ENCODE peak calls at places on chromosomes 13 and 19, in seven cellular contexts. C is left ventricle myocardium inferior; K is stimulated activated CD4-positive, alpha-beta T cell treated with anti-CD3 and anti-CD28 coated beads, Interleukin-15, amount 100 ng/mL, for 1 hour; V is DMS 273 treated with DMSO at 0.1 percent for 48 hours; A is cortex of kidney; J is T-cell; U is stimulated activated CD8-positive, alpha-beta memory T cell treated with anti-CD3 and anti-CD28 coated beads, Interleukin-12 subunit alpha, Interleukin-12 subunit beta, amount 100 ng/mL, for 4 hours. W is an unnamed sample.

GRCh38 chr13:97125810-97126738 is 96.1 kb upstream of the MBNL2 start:
- DNase-seq in U (no peak), V (no peak), J (no peak), K (no peak), A (no peak), C (peak; percentile 23), W (no peak)

GRCh38 chr19:19533826-19534225 is 4.2 kb upstream of the CILP2 start:
- DNase-seq in V (no peak), C (no peak), A (no peak), J (no peak), K (no peak), U (no peak), W (no peak)

GRCh38 chr19:35066691-35067563 is 25.4 kb downstream of the HPN start:
- DNase-seq in K (peak; percentile 90), U (peak; percentile 73), V (peak; percentile 56), J (peak; percentile 90), C (peak; percentile 82), A (no peak), W (peak; percentile 95)

GRCh38 chr19:245457-245856 is 45.7 kb downstream of the PLPP2 start:
- DNase-seq in K (no peak), V (no peak), J (no peak), C (no peak), U (no peak), A (no peak), W (no peak)

GRCh38 chr13:112104873-112105234 is 37.9 kb downstream of the SOX1 start:
- DNase-seq in C (no peak), U (no peak), J (no peak), A (no peak), K (no peak), V (no peak), W (no peak)

GRCh38 chr19:39870171-39870971 is 24.2 kb upstream of the FBL start:
- DNase-seq in K (no peak), J (no peak), U (no peak), C (no peak), A (no peak), V (no peak), W (no peak)

GRCh38 chr13:51113186-51113881 is 2.3 kb upstream of the C13orf42 start:
- DNase-seq in U (no peak), J (no peak), V (no peak), K (no peak), A (no peak), C (no peak), W (no peak)

GRCh38 chr13:66933994-66934393 is 296.1 kb downstream of the PCDH9 start:
- DNase-seq in K (no peak), A (no peak), J (no peak), C (no peak), V (no peak), U (no peak), W (no peak)

GRCh38 chr19:31784631-31785237 is 435.5 kb upstream of the TSHZ3 start:
- DNase-seq in V (no peak), K (no peak), J (no peak), C (no peak), U (no peak), A (no peak), W (no peak)

GRCh38 chr19:6057651-6058365 is 52.5 kb downstream of the RFX2 start:
- DNase-seq in K (no peak), A (no peak), J (no peak), U (no peak), C (no peak), V (no peak), W (no peak)